ENCODE peak calls at places on chromosomes 7 and 10, in nine cellular contexts. H, C, R, P, J, S, Z, B and V are unnamed samples.

GRCh38 chr10:49748006-49748405 is 14.1 kb downstream of the OGDHL start:
- DNase-seq in Z (no peak), P (no peak), R (no peak), J (no peak), C (no peak), B (no peak), S (no peak), H (no peak), V (peak; percentile 43)

GRCh38 chr7:105691029-105691691 is 109.9 kb upstream of the EFCAB10 start:
- DNase-seq in B (no peak), R (no peak), Z (peak; percentile 79), S (peak; percentile 61), J (no peak), P (no peak), C (peak; percentile 32), H (no peak), V (peak; percentile 34)

GRCh38 chr10:132477398-132478340 is 59.9 kb upstream of the INPP5A start:
- DNase-seq in R (peak; percentile 36), S (no peak), B (no peak), P (no peak), J (no peak), Z (no peak), C (no peak), H (no peak), V (no peak)

GRCh38 chr10:96089116-96089515 is 41.0 kb upstream of the ZNF518A start:
- DNase-seq in P (no peak), C (no peak), S (no peak), H (no peak), J (no peak), B (peak; percentile 32), Z (no peak), R (no peak), V (no peak)

GRCh38 chr7:157585113-157585861 is 248.5 kb downstream of the DNAJB6 start:
- DNase-seq in P (no peak), S (no peak), J (no peak), C (no peak), H (no peak), Z (no peak), B (no peak), R (no peak), V (no peak)

GRCh38 chr7:111089822-111090426 is 1.0 kb upstream of the LRRN3 start:
- DNase-seq in S (peak; percentile 56), B (peak; percentile 24), J (no peak), P (no peak), C (no peak), Z (peak; percentile 74), R (no peak), H (no peak), V (no peak)

GRCh38 chr7:73350311-73351068 is 22.5 kb downstream of the FKBP6 start:
- DNase-seq in C (no peak), J (no peak), R (no peak), B (no peak), H (no peak), Z (no peak), P (no peak), S (peak; percentile 57), V (no peak)

GRCh38 chr10:119541459-119542356 is 811 bp downstream of the RGS10 start:
- DNase-seq in J (no peak), H (no peak), B (no peak), S (no peak), P (peak; percentile 18), C (peak; percentile 10), Z (no peak), R (no peak), V (no peak)

GRCh38 chr7:22361795-22362194 is 4.8 kb upstream of the RAPGEF5 start:
- DNase-seq in C (peak; percentile 89), R (peak; percentile 84), S (no peak), P (no peak), B (no peak), Z (peak; percentile 3), H (peak; percentile 86), J (no peak), V (no peak)

GRCh38 chr7:128419262-128419661 is 9.5 kb upstream of the IMPDH1 start:
- DNase-seq in B (no peak), P (no peak), Z (no peak), H (no peak), C (no peak), R (no peak), S (no peak), J (no peak), V (no peak)

GRCh38 chr10:557792-558328 is 131.6 kb downstream of the DIP2C start:
- DNase-seq in Z (peak; percentile 54), J (no peak), B (no peak), H (no peak), C (no peak), R (no peak), S (peak; percentile 37), P (no peak), V (no peak)

DNA sequence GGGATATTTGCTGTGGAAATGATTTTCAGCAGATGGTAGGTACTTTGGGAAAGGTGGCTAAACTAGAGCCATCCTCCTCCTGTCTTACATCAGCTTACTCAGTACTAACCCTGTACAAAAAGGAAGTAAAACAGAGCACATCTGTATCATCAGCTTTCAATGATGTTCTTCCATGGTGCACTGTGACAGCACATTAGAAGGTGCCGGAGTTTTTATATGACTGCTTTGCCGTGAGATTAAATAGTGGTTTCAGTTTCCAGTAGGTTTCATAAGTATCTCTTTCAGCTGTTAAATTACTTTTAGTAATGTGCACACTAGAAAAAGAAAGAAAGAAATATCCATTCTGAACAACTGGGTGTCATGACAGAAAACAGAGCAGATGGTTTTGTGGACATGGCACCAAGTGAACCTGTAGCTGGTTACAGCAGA is 86.5 kb downstream of the ARID5B start:
- DNase-seq in J (no peak), Z (no peak), C (no peak), B (no peak), R (no peak), H (no peak), S (no peak), P (no peak), V (no peak)
- H3K4me3 ChIP-seq in J (no peak overlapping the region), Z (peak overlapping the region; percentile 11), C (no peak overlapping the region), B (no peak overlapping the region), R (peak overlapping the region; percentile 21), H (no peak overlapping the region), S (no peak overlapping the region), P (no peak overlapping the region), V (no peak overlapping the region)

DNA sequence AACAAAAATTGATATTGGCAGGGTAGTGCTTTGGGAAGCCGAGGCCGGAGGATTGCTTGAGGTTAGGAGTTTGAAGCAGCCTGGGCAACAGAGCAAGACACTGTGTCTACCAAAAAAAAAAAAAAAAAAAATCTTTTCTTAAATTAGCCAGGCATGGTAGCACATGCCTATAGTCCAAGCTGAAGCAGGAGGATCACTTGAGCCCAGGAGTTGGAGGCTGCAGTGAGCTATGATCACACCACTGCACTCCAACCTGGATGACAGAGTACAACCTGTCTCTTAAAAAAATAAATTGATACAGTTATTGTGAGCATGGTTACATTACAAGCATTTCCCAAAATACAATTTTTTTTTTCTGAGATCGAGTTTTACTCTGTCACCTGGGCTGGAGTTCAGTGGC is 59.4 kb upstream of the SVIL start:
- DNase-seq in H (no peak), R (no peak), S (no peak), J (no peak), B (no peak), P (no peak), C (no peak), Z (no peak), V (no peak)
- H3K4me1 ChIP-seq in H (no peaks in the 10 kb centered on the region), R (no peaks in the 10 kb centered on the region), S (peaks cover 10% of the 10 kb centered on the region), J (no peaks in the 10 kb centered on the region), B (peaks cover 12% of the 10 kb centered on the region), P (peaks cover 8% of the 10 kb centered on the region), C (no peaks in the 10 kb centered on the region), Z (no peaks in the 10 kb centered on the region), V (peaks cover 19% of the 10 kb centered on the region)

DNA sequence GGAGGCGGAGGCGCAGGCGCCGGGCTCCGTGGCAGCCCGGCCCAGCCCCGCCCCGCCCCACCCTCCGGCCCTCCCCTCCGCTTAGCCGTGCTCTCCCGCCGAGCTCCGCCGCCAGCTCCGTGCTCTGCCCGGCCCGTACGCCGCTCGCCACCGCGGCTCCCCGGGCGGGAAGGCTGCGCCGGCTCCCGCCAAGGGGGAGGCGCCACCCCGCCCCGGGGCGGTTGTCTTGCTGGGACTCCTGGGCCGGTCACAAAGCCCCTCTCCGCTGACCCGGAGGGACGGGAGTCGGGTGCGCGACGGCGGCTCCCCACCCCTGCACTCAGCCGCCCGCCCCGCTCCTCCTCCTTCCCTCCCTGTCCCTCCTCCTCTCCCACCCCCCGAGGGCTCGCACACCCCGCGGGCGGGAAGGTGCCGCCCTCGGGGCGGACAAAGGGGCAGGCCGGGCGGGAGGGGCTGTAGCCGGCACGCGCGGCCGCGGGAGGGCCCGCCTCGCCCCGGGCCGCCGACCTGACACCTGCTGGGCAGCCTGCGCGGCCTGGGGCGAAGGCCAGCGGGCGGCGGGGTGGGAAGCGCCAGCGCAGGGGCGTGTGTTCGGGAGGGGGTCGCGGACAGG is 11.5 kb upstream of the SP8 start:
- DNase-seq in R (no peak), J (peak; percentile 77), C (peak; percentile 77), B (peak; percentile 68), Z (no peak), P (no peak), S (peak; percentile 66), H (peak; percentile 80), V (no peak)
- H3K4me3 ChIP-seq in R (peak overlapping the region; percentile 73), J (peak overlapping the region; percentile 43), C (peak overlapping the region; percentile 16), B (peak overlapping the region; percentile 56), Z (peak overlapping the region; percentile 54), P (no peak overlapping the region), S (peak overlapping the region; percentile 52), H (peak overlapping the region; percentile 59), V (peak overlapping the region; percentile 64)

GRCh38 chr10:93437000-93437945 is 44.9 kb downstream of the MYOF start:
- DNase-seq in Z (peak; percentile 99), J (no peak), H (peak; percentile 45), S (peak; percentile 98), R (peak; percentile 66), C (peak; percentile 80), B (peak; percentile 89), P (no peak), V (peak; percentile 84)

GRCh38 chr10:93437946-93438795 is 44.0 kb downstream of the MYOF start:
- DNase-seq in Z (peak; percentile 44), P (no peak), R (no peak), H (no peak), C (peak; percentile 14), S (peak; percentile 97), B (no peak), J (no peak), V (no peak)

GRCh38 chr10:93435061-93435491 is 47.1 kb downstream of the MYOF start:
- DNase-seq in B (no peak), H (no peak), S (no peak), Z (peak; percentile 51), P (no peak), C (no peak), J (no peak), R (no peak), V (no peak)

GRCh38 chr10:93435621-93436385 is 46.3 kb downstream of the MYOF start:
- DNase-seq in J (peak; percentile 61), P (no peak), B (no peak), C (peak; percentile 35), S (peak; percentile 93), R (no peak), H (no peak), Z (peak; percentile 74), V (no peak)

GRCh38 chr10:93436577-93436976 is 45.6 kb downstream of the MYOF start:
- DNase-seq in H (no peak), J (no peak), R (no peak), B (no peak), P (no peak), S (peak; percentile 87), Z (peak; percentile 99), C (peak; percentile 51), V (peak; percentile 43)
- H3K4me1 ChIP-seq in H (no peaks in the 10 kb centered on the region), J (peaks cover 45% of the 10 kb centered on the region), R (peaks cover 43% of the 10 kb centered on the region), B (peaks cover 93% of the 10 kb centered on the region), P (no peaks in the 10 kb centered on the region), S (peaks cover 26% of the 10 kb centered on the region), Z (peaks cover 55% of the 10 kb centered on the region), C (peaks cover 36% of the 10 kb centered on the region), V (peaks cover 54% of the 10 kb centered on the region)